ENCODE peak calls at places on chromosome X, in five cellular contexts. F is ACHN; E is B cell; D is activated CD8-positive, alpha-beta memory T cell treated with anti-CD3 and anti-CD28 coated beads, Interleukin-2, amount 50 U/mL, for 48 hours; I is NB4. M is an unnamed sample.

GRCh38 chrX:49172280-49172780 is 632 bp downstream of the PLP2 start:
- DNase-seq in F (peak), D (peak), I (peak), E (peak), M (no peak)

GRCh38 chrX:18890724-18891560 is 93.0 kb downstream of the PHKA2 start:
- DNase-seq in F (no peak), D (no peak), I (no peak), E (no peak), M (no peak)

GRCh38 chrX:129769467-129770154 is 10.1 kb upstream of the SASH3 start:
- DNase-seq in F (no peak), I (peak), D (no peak), E (peak), M (no peak)

GRCh38 chrX:150503898-150504219 is 64.6 kb upstream of the MTM1 start:
- DNase-seq in I (no peak), E (no peak), F (peak), D (no peak), M (no peak)

GRCh38 chrX:129462707-129463106 is 60.6 kb downstream of the SMARCA1 start:
- DNase-seq in I (no peak), D (no peak), F (no peak), E (no peak), M (no peak)

GRCh38 chrX:120857240-120857639 is 18.4 kb downstream of the CT47B1 start:
- DNase-seq in F (no peak), I (no peak), D (no peak), E (no peak), M (no peak)

GRCh38 chrX:54043696-54044125 is 562 bp downstream of the PHF8 start:
- DNase-seq in E (no peak), I (peak), F (peak), D (peak), M (no peak)

GRCh38 chrX:8201896-8202331 is 30.8 kb upstream of the VCX2 start:
- DNase-seq in E (no peak), I (no peak), F (no peak), D (no peak), M (no peak)

GRCh38 chrX:42241421-42241820 is 318.1 kb upstream of the CASK start:
- DNase-seq in D (no peak), E (no peak), I (no peak), F (no peak), M (no peak)

GRCh38 chrX:82627568-82627967 is 880.5 kb upstream of the POU3F4 start:
- DNase-seq in F (no peak), E (no peak), I (no peak), D (no peak), M (no peak)

GRCh38 chrX:53028678-53029077 is 19.9 kb upstream of the GPR173 start:
- DNase-seq in D (no peak), E (no peak), F (no peak), I (no peak), M (no peak)

GRCh38 chrX:2502668-2503519 is 2.1 kb upstream of the DHRSX start:
- DNase-seq in E (no peak), I (peak), F (no peak), D (peak), M (no peak)

GRCh38 chrX:72245461-72246089 is 6.7 kb upstream of the ERCC6L start:
- DNase-seq in I (peak), F (peak), D (peak), E (peak), M (peak)

GRCh38 chrX:19332983-19333382 is 10.7 kb upstream of the PDHA1 start:
- DNase-seq in I (no peak), D (no peak), F (no peak), E (no peak), M (no peak)

GRCh38 chrX:82676386-82676785 is 831.7 kb upstream of the POU3F4 start:
- DNase-seq in E (no peak), F (peak), D (no peak), I (peak), M (no peak)

GRCh38 chrX:15515931-15516330 is 15.3 kb downstream of the BMX start:
- DNase-seq in D (no peak), E (no peak), F (no peak), I (no peak), M (no peak)

GRCh38 chrX:18649498-18649951 is 22.4 kb downstream of the RS1 start:
- DNase-seq in E (no peak), I (no peak), F (no peak), D (no peak), M (no peak)

GRCh38 chrX:16931371-16931770 is 15.1 kb upstream of the REPS2 start:
- DNase-seq in D (no peak), I (peak), E (no peak), F (no peak), M (no peak)

GRCh38 chrX:49199906-49200771 is at the start of gene SYP:
- DNase-seq in D (peak), E (peak), I (peak), F (peak), M (peak)

GRCh38 chrX:13487731-13488505 is 81.5 kb upstream of the EGFL6 start:
- DNase-seq in D (no peak), F (peak), E (peak), I (peak), M (peak)